ENCODE peak calls at places on chromosomes 16 and 17, in seven cellular contexts. S, U, B, T, V, G and L are unnamed samples.

GRCh38 chr17:36188891-36189306 is 7.7 kb downstream of the CCL3L1 start:
- DNase-seq in S (no peak), U (no peak), B (no peak), T (no peak), V (no peak), G (no peak), L (peak)

GRCh38 chr17:42333053-42333452 is 44.8 kb downstream of the STAT5A start:
- DNase-seq in S (no peak), U (no peak), B (no peak), T (no peak), V (no peak), G (no peak), L (no peak)

GRCh38 chr16:71360378-71360777 is 1.9 kb downstream of the CALB2 start:
- DNase-seq in S (no peak), U (peak), B (peak), T (no peak), V (no peak), G (peak), L (no peak)

GRCh38 chr16:31099860-31100638 is 5.5 kb upstream of the VKORC1 start:
- DNase-seq in S (no peak), U (peak), B (peak), T (no peak), V (no peak), G (no peak), L (no peak)

GRCh38 chr16:7550096-7550495 is 217.5 kb downstream of the RBFOX1 start:
- DNase-seq in S (no peak), U (no peak), B (no peak), T (no peak), V (no peak), G (no peak), L (no peak)

GRCh38 chr16:30186782-30187555 is 3.6 kb downstream of the CORO1A start:
- DNase-seq in S (peak), U (peak), B (no peak), T (peak), V (peak), G (peak), L (peak)

GRCh38 chr16:85222151-85222863 is 110.0 kb upstream of the CIBAR2 start:
- DNase-seq in S (no peak), U (no peak), B (no peak), T (no peak), V (no peak), G (no peak), L (no peak)

GRCh38 chr16:54425681-54426549 is 139.3 kb upstream of the IRX3 start:
- DNase-seq in S (no peak), U (no peak), B (no peak), T (no peak), V (no peak), G (no peak), L (no peak)

GRCh38 chr17:43908111-43908721 is 880 bp upstream of the MPP2 start:
- DNase-seq in S (peak), U (peak), B (peak), T (peak), V (peak), G (peak), L (peak)

GRCh38 chr17:39704821-39705551 is 5.1 kb downstream of the ERBB2 start:
- DNase-seq in S (peak), U (peak), B (peak), T (no peak), V (peak), G (peak), L (no peak)

GRCh38 chr16:35523991-35524390 is 2064.6 kb downstream of the TP53TG3F start:
- DNase-seq in S (no peak), U (no peak), B (no peak), T (no peak), V (no peak), G (no peak), L (no peak)

GRCh38 chr17:48462946-48463345 is 32.9 kb upstream of the SKAP1 start:
- DNase-seq in S (no peak), U (no peak), B (no peak), T (no peak), V (no peak), G (no peak), L (no peak)

GRCh38 chr16:66728804-66729203 is 22.6 kb downstream of the DYNC1LI2 start:
- DNase-seq in S (no peak), U (no peak), B (no peak), T (no peak), V (no peak), G (no peak), L (no peak)

GRCh38 chr16:62805221-62805857 is 769.1 kb upstream of the CDH8 start:
- DNase-seq in S (peak), U (no peak), B (no peak), T (no peak), V (peak), G (no peak), L (no peak)

GRCh38 chr16:67244387-67245188 is 2.7 kb downstream of the FHOD1 start:
- DNase-seq in S (peak), U (peak), B (peak), T (no peak), V (peak), G (peak), L (peak)

GRCh38 chr16:71254832-71255560 is 24.5 kb upstream of the HYDIN start:
- DNase-seq in S (no peak), U (no peak), B (no peak), T (no peak), V (no peak), G (no peak), L (no peak)

GRCh38 chr16:82634955-82635610 is 8.3 kb downstream of the CDH13 start:
- DNase-seq in S (no peak), U (no peak), B (no peak), T (no peak), V (no peak), G (no peak), L (no peak)
- H3K27ac ChIP-seq in S (peak), U (peak), B (no peak), T (peak), V (no peak), G (no peak), L (no peak)

DNA sequence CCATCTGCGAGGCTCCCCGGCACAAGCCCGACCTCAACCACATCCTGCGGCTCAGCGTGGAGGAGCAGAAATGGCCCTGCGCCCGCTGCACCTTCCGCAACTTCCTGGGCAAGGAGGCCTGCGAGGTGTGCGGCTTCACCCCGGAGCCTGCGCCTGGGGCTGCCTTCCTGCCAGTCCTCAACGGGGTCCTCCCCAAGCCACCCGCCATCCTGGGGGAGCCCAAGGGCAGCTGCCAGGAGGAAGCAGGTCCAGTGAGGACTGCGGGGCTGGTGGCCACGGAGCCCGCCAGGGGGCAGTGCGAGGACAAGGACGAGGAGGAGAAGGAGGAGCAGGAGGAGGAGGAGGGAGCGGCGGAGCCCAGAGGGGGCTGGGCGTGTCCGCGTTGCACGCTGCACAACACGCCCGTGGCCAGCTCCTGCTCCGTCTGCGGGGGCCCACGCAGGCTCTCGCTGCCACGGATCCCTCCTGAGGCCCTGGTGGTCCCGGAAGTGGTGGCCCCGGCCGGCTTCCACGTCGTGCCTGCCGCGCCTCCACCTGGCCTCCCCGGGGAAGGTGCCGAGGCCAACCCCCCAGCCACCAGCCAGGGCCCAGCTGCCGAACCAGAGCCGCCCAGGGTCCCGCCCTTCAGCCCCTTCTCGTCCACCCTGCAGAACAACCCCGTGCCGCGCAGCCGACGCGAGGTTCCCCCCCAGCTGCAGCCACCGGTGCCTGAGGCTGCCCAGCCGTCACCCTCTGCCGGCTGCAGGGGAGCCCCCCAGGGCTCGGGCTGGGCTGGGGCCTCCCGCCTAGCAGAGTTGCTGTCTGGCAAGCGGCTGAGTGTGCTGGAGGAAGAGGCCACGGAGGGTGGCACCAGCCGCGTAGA is 13.1 kb upstream of the PRR35 start:
- DNase-seq in S (no peak), U (no peak), B (peak), T (peak), V (peak), G (no peak), L (peak)
- H3K27ac ChIP-seq in S (no peak), U (no peak), B (no peak), T (no peak), V (no peak), G (no peak), L (no peak)

GRCh38 chr16:81634380-81635121 is 144.5 kb upstream of the PLCG2 start:
- DNase-seq in S (no peak), U (peak), B (peak), T (no peak), V (no peak), G (no peak), L (no peak)

GRCh38 chr16:81630632-81631026 is 148.5 kb upstream of the PLCG2 start:
- DNase-seq in S (no peak), U (no peak), B (no peak), T (no peak), V (no peak), G (no peak), L (no peak)

GRCh38 chr16:81633680-81634379 is 145.3 kb upstream of the PLCG2 start:
- DNase-seq in S (no peak), U (no peak), B (no peak), T (no peak), V (no peak), G (no peak), L (no peak)

GRCh38 chr16:81633147-81633619 is 145.9 kb upstream of the PLCG2 start:
- DNase-seq in S (no peak), U (no peak), B (no peak), T (no peak), V (no peak), G (no peak), L (no peak)

GRCh38 chr16:81632392-81633146 is 146.5 kb upstream of the PLCG2 start:
- DNase-seq in S (peak), U (peak), B (peak), T (no peak), V (peak), G (peak), L (peak)
- H3K27ac ChIP-seq in S (no peak), U (peak), B (peak), T (no peak), V (peak), G (peak), L (peak)

GRCh38 chr17:19376799-19377198 is 1.5 kb upstream of the MAPK7 start:
- DNase-seq in S (peak), U (no peak), B (no peak), T (no peak), V (no peak), G (no peak), L (no peak)

GRCh38 chr17:19378416-19379293 is at the start of gene MAPK7:
- DNase-seq in S (peak), U (no peak), B (no peak), T (no peak), V (no peak), G (no peak), L (no peak)

GRCh38 chr17:19380551-19381284 is 2.4 kb downstream of the MAPK7 start:
- DNase-seq in S (peak), U (no peak), B (no peak), T (no peak), V (no peak), G (no peak), L (no peak)

GRCh38 chr17:19379306-19380075 is 1.2 kb downstream of the MAPK7 start:
- DNase-seq in S (peak), U (no peak), B (no peak), T (no peak), V (no peak), G (no peak), L (no peak)

GRCh38 chr17:19377602-19378415 is 489 bp upstream of the MAPK7 start:
- DNase-seq in S (peak), U (peak), B (peak), T (peak), V (peak), G (peak), L (peak)
- H3K27ac ChIP-seq in S (peak), U (peak), B (peak), T (peak), V (peak), G (peak), L (peak)

GRCh38 chr17:83091257-83092141 is 12.1 kb downstream of the METRNL start:
- DNase-seq in S (no peak), U (no peak), B (no peak), T (no peak), V (peak), G (no peak), L (peak)
- H3K27ac ChIP-seq in S (peak), U (no peak), B (no peak), T (no peak), V (peak), G (no peak), L (peak)

GRCh38 chr17:17765921-17766320 is 70.9 kb downstream of the SREBF1 start:
- DNase-seq in S (no peak), U (no peak), B (no peak), T (no peak), V (no peak), G (no peak), L (no peak)
- H3K27ac ChIP-seq in S (no peak), U (no peak), B (no peak), T (peak), V (peak), G (no peak), L (no peak)

GRCh38 chr17:76734080-76734840 is 2.9 kb downstream of the SRSF2 start:
- DNase-seq in S (no peak), U (no peak), B (peak), T (no peak), V (no peak), G (no peak), L (no peak)
- H3K27ac ChIP-seq in S (peak), U (no peak), B (no peak), T (peak), V (peak), G (no peak), L (peak)

DNA sequence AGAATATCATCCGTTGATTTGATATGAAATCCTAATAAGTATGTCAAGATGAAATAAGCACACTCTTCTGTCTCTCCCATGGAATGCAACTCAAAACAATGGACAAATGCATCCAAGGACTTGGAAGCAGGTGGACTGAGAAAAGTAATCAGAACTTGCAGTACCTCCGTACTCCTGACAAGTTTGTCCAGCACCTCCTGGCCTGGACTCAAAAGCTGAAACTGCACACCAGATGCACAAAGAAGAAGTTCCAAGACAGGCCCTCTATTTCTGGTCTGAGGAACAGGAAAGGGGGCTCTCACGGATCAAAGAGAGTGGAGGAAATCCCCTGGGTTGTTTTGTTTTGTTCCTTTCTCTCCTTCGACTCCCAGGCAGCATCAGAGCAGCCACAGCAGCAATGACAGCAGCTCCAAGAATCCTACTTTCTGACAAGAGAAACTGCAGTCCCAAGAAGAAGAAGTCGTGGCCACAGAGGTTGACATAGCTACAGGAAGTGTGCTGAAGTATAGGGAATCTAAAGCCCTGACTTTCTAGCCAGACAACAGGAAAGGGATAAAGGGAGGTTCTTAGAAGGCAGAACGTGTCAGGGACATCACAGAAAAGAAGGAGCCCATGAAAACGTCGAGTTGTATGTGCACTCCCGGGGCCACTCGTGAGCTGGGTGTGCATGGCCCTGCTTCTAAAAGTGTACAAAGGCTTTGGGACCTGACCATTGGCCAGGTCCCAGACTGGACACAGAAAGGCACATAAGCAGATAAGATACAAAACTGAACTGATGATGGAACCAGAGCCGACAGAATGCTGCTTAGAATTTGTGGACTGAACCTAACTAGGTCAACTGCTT is 29.3 kb downstream of the AKAP10 start:
- DNase-seq in S (no peak), U (no peak), B (no peak), T (no peak), V (no peak), G (peak), L (no peak)
- H3K27ac ChIP-seq in S (no peak), U (no peak), B (no peak), T (no peak), V (peak), G (peak), L (no peak)

DNA sequence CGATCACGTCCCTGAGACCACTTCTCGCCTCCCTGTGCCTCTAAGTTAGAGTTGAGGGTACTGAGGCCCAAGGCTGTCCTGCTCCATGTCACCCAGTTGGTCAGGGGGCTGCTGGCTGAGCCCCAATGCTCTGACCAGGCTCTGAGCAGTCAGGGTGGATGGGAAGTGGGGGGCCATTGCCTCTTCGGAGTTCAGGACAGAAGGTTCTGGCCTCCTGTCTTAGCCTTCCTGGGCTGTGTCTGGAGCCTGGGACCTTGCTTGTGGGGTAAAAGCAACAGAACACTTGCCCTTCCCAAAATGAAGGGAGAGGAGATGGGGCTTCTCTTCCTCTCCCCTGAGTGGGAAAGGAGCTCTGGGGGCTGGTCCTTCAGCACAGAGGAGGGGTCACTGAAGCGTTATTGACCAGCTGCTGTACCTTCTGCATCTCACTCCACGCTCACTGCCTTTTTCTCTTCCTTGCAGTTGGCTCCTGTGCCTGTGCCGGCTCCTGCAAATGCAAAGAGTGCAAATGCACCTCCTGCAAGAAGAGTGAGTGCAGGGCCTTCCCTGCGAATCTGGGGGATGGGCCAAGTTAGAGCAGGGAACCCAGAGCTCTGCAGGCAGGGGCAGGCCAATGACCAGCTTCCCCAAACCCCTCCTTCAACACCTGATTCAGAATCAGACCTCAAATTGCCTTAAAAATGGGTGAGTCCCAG is 580 bp downstream of the MT1X start:
- DNase-seq in S (no peak), U (no peak), B (no peak), T (no peak), V (no peak), G (no peak), L (no peak)
- H3K27ac ChIP-seq in S (peak), U (no peak), B (peak), T (peak), V (peak), G (peak), L (peak)

DNA sequence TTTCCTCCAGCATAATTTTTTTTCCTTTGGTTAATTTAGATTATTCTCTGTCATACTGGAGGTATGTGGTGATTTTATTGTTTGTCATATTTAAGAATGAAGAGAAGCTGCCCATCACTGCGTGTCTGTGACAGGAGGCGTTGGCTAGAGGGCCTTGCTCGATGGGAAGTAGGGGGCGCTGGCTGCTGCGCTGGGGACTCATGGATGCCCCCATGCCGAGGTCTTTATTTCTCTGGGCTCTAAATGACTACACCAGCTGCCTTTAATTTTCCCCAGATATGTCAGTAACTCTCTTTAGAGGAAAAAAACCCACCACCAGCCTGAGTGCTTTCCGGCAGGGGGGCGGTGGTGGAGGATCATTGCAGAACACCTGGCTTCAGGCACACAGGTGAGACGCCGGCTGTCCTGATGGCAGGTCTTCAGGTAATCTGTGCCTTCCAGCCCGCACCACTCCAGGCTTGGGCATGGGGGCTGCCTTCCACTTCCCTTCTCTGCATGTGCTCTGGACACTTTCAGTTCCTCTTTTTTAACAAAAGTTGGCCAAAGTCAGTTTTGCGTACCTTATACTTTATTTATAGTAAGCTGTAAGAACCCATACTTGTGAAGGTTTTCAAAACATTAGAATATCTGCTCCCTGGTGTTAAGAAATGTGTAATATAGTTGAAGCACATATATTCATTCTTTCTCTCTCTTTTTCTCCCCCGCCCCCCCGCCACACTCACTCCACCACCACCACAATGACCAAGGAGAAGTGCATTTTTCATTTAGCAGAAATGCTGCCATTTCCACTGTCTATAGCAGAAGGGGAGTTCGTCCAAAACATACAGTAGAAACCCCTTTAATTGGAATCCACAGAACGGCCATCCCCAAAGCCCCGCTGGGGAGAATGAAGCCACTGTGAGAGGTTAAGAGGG is 192.7 kb downstream of the RPTOR start:
- DNase-seq in S (no peak), U (no peak), B (no peak), T (no peak), V (no peak), G (no peak), L (peak)
- H3K27ac ChIP-seq in S (no peak), U (no peak), B (no peak), T (no peak), V (no peak), G (no peak), L (no peak)